ENCODE peak calls at places on chromosomes 6 and 20, in seven cellular contexts. O is RPMI7951, L is non-pigmented ciliary epithelial cell, K is NCI-H345, D is EL, J is tibial artery, T is NCI-H446. X is an unnamed sample.

GRCh38 chr6:31308845-31309175 is 36.9 kb upstream of the HLA-C start:
- DNase-seq in L (no peak), K (no peak), D (no peak), J (no peak), T (no peak), O (no peak), X (no peak)

GRCh38 chr20:62413025-62413580 is 6.0 kb upstream of the CABLES2 start:
- DNase-seq in K (no peak), O (no peak), D (no peak), L (no peak), T (no peak), J (no peak), X (no peak)

GRCh38 chr6:33789550-33789895 is 593 bp upstream of the LEMD2 start:
- DNase-seq in D (no peak), T (no peak), O (no peak), L (no peak), J (no peak), K (no peak), X (no peak)

GRCh38 chr6:9140181-9140580 is 704.8 kb upstream of the SLC35B3 start:
- DNase-seq in J (no peak), K (peak), D (no peak), O (peak), T (peak), L (no peak), X (no peak)

GRCh38 chr6:37478827-37479226 is 20.9 kb downstream of the CCDC167 start:
- DNase-seq in L (no peak), K (no peak), J (no peak), O (no peak), T (no peak), D (no peak), X (no peak)

GRCh38 chr6:160424256-160424655 is 76.1 kb downstream of the SLC22A3 start:
- DNase-seq in T (no peak), K (no peak), D (no peak), J (no peak), O (no peak), L (no peak), X (no peak)

GRCh38 chr6:1059596-1059995 is 252.3 kb upstream of the FOXQ1 start:
- DNase-seq in J (no peak), K (no peak), L (no peak), T (no peak), O (no peak), D (no peak), X (no peak)

GRCh38 chr20:50958733-50959542 is at the start of gene MOCS3:
- DNase-seq in K (peak), J (peak), L (peak), O (peak), D (peak), T (peak), X (no peak)

GRCh38 chr6:169777896-169778295 is 26.5 kb downstream of the ERMARD start:
- DNase-seq in J (no peak), K (no peak), O (no peak), D (no peak), T (no peak), L (no peak), X (no peak)

GRCh38 chr6:82033631-82034211 is 213.8 kb downstream of the IBTK start:
- DNase-seq in O (no peak), T (peak), L (no peak), D (no peak), J (peak), K (no peak), X (no peak)

X was measured in effector memory CD8-positive, alpha-beta T cell.